ENCODE peak calls at places on chromosomes 3 and 15, in nine cellular contexts. T, J, P, I, G, B, O, Y and E are unnamed samples.

GRCh38 chr15:66124626-66125025 is 128.9 kb downstream of the MEGF11 start:
- DNase-seq in B (no peak), G (no peak), P (no peak), T (no peak), O (no peak), J (no peak), I (no peak), Y (no peak), E (no peak)

GRCh38 chr3:32913790-32914446 is 37.5 kb upstream of the CCR4 start:
- DNase-seq in I (peak; percentile 81), P (no peak), Y (peak; percentile 42), G (no peak), J (no peak), B (peak; percentile 81), O (peak; percentile 65), T (no peak), E (peak; percentile 89)

GRCh38 chr3:47578119-47578630 is 490 bp downstream of the CSPG5 start:
- DNase-seq in J (peak; percentile 26), T (peak; percentile 25), G (no peak), O (no peak), Y (peak; percentile 25), P (peak; percentile 37), B (no peak), I (peak; percentile 27), E (no peak)

GRCh38 chr3:56881035-56881575 is 79.4 kb upstream of the ARHGEF3 start:
- DNase-seq in Y (no peak), T (no peak), G (no peak), J (no peak), P (no peak), O (no peak), I (no peak), B (no peak), E (no peak)

GRCh38 chr3:50165388-50166308 is 10.5 kb downstream of the SEMA3F start:
- DNase-seq in Y (peak; percentile 74), B (peak; percentile 58), J (no peak), O (peak; percentile 51), I (peak; percentile 92), T (no peak), P (peak; percentile 70), G (no peak), E (peak; percentile 67)

GRCh38 chr3:141484701-141485287 is 2.0 kb upstream of the RASA2 start:
- DNase-seq in Y (no peak), T (no peak), J (no peak), P (no peak), O (no peak), B (no peak), G (no peak), I (no peak), E (no peak)

GRCh38 chr15:58506064-58506490 is 74.3 kb downstream of the LIPC start:
- DNase-seq in B (no peak), J (no peak), I (no peak), Y (no peak), T (no peak), O (no peak), P (no peak), G (no peak), E (no peak)

GRCh38 chr15:63678383-63678782 is 81.2 kb downstream of the FBXL22 start:
- DNase-seq in O (no peak), P (no peak), I (peak; percentile 62), T (no peak), B (no peak), J (no peak), G (no peak), Y (peak; percentile 35), E (no peak)

GRCh38 chr15:101176625-101177024 is 75.2 kb downstream of the CHSY1 start:
- DNase-seq in G (no peak), P (no peak), Y (peak; percentile 60), O (peak; percentile 93), T (no peak), B (no peak), I (peak; percentile 78), J (no peak), E (no peak)

GRCh38 chr15:57591237-57591821 is 375 bp upstream of the MYZAP start:
- DNase-seq in G (no peak), P (no peak), J (no peak), Y (no peak), T (no peak), B (no peak), O (no peak), I (no peak), E (no peak)

GRCh38 chr3:81443948-81444347 is 317.5 kb downstream of the GBE1 start:
- DNase-seq in P (no peak), I (peak; percentile 24), Y (peak; percentile 43), J (no peak), B (peak; percentile 49), O (peak; percentile 86), T (no peak), G (no peak), E (peak; percentile 76)